ENCODE peak calls at places on chromosomes 4 and X, in four cellular contexts. K is Caco-2, G is adrenal gland, M is tibial nerve. L is an unnamed sample.

GRCh38 chr4:5635826-5636196 is 72.5 kb downstream of the EVC2 start:
- DNase-seq in M (no peak), G (no peak), K (no peak), L (no peak)

GRCh38 chr4:181536196-181536746 is 706.9 kb upstream of the TENM3 start:
- DNase-seq in G (no peak), M (no peak), K (no peak), L (no peak)

GRCh38 chr4:168504526-168504925 is 7.7 kb downstream of the PALLD start:
- DNase-seq in G (no peak), M (no peak), K (no peak), L (no peak)

GRCh38 chr4:164439037-164439436 is 314.9 kb upstream of the SMIM31 start:
- DNase-seq in M (no peak), G (no peak), K (no peak), L (no peak)

GRCh38 chr4:74433043-74433442 is 11.9 kb upstream of the AREG start:
- DNase-seq in M (no peak), G (no peak), K (no peak), L (no peak)

GRCh38 chr4:76251448-76252270 is at the start of gene FAM47E:
- DNase-seq in G (peak; percentile 85), K (peak; percentile 86), M (no peak), L (peak; percentile 80)

GRCh38 chrX:37060999-37061398 is 52.8 kb downstream of the FAM47C start:
- DNase-seq in K (no peak), M (no peak), G (peak; percentile 26), L (no peak)

GRCh38 chrX:17801431-17801830 is 59.7 kb downstream of the RAI2 start:
- DNase-seq in G (no peak), K (no peak), M (no peak), L (no peak)

GRCh38 chrX:38672646-38673045 is 111.3 kb downstream of the TSPAN7 start:
- DNase-seq in K (no peak), G (no peak), M (no peak), L (no peak)

GRCh38 chr4:146511381-146511780 is 10.4 kb downstream of the SLC10A7 start:
- DNase-seq in G (no peak), K (no peak), M (no peak), L (no peak)

GRCh38 chr4:162274354-162274753 is 110.6 kb upstream of the FSTL5 start:
- DNase-seq in M (no peak), K (no peak), G (peak; percentile 25), L (peak; percentile 49)

GRCh38 chr4:9812530-9813340 is 31.3 kb downstream of the DRD5 start:
- DNase-seq in K (no peak), M (no peak), G (no peak), L (no peak)

GRCh38 chr4:141329174-141329569 is 108.5 kb downstream of the ZNF330 start:
- DNase-seq in G (peak; percentile 11), M (no peak), K (no peak), L (no peak)

GRCh38 chr4:16118090-16118489 is 34.3 kb upstream of the PROM1 start:
- DNase-seq in M (no peak), G (no peak), K (no peak), L (no peak)

GRCh38 chrX:22163306-22163705 is 109.4 kb upstream of the CBLL2 start:
- DNase-seq in K (no peak), M (no peak), G (no peak), L (no peak)

GRCh38 chr4:29277381-29277780 is 1442.8 kb upstream of the PCDH7 start:
- DNase-seq in M (no peak), K (no peak), G (no peak), L (no peak)

GRCh38 chr4:68175562-68176155 is 46.0 kb upstream of the TMPRSS11F start:
- DNase-seq in G (peak; percentile 55), M (no peak), K (no peak), L (no peak)

GRCh38 chr4:14708574-14708973 is 293.7 kb upstream of the CPEB2 start:
- DNase-seq in K (no peak), M (no peak), G (no peak), L (no peak)

GRCh38 chrX:96683997-96684338 is 674 bp upstream of the DIAPH2 start:
- DNase-seq in G (no peak), K (no peak), M (no peak), L (no peak)

GRCh38 chr4:160127211-160127610 is 1024.3 kb downstream of the RAPGEF2 start:
- DNase-seq in G (no peak), K (no peak), M (no peak), L (no peak)

GRCh38 chr4:24517676-24518075 is 66.7 kb downstream of the DHX15 start:
- DNase-seq in M (no peak), G (no peak), K (no peak), L (no peak)

GRCh38 chr4:123352240-123352945 is 44.2 kb upstream of the SPRY1 start:
- DNase-seq in M (no peak), G (peak; percentile 17), K (no peak), L (no peak)

GRCh38 chrX:35439692-35440091 is 358.4 kb upstream of the MAGEB16 start:
- DNase-seq in G (no peak), M (no peak), K (no peak), L (no peak)

GRCh38 chrX:150507251-150507856 is 61.1 kb upstream of the MTM1 start:
- DNase-seq in M (no peak), G (peak; percentile 67), K (no peak), L (peak; percentile 71)

GRCh38 chr4:25088342-25088952 is 57.7 kb upstream of the LGI2 start:
- DNase-seq in M (no peak), G (no peak), K (no peak), L (peak; percentile 57)

GRCh38 chrX:101462892-101463291 is 22.4 kb upstream of the ARMCX4 start:
- DNase-seq in M (no peak), G (peak; percentile 38), K (no peak), L (no peak)

GRCh38 chrX:46140272-46140671 is 404.9 kb downstream of the ZNF674 start:
- DNase-seq in G (no peak), K (no peak), M (no peak), L (no peak)

GRCh38 chr4:41155194-41155830 is 59.0 kb downstream of the APBB2 start:
- DNase-seq in G (no peak), K (no peak), M (no peak), L (no peak)

GRCh38 chr4:3293410-3294391 is 880 bp downstream of the RGS12 start:
- DNase-seq in G (no peak), K (no peak), M (no peak), L (no peak)

GRCh38 chr4:76657443-76657842 is 222.4 kb downstream of the SHROOM3 start:
- DNase-seq in G (no peak), K (no peak), M (no peak), L (no peak)

GRCh38 chr4:97627785-97628184 is 515.5 kb downstream of the STPG2 start:
- DNase-seq in M (no peak), G (no peak), K (no peak), L (no peak)

GRCh38 chr4:95547708-95548471 is 883 bp downstream of the UNC5C start:
- DNase-seq in G (peak; percentile 55), K (no peak), M (no peak), L (peak; percentile 71)

GRCh38 chr4:30380404-30380998 is 339.7 kb upstream of the PCDH7 start:
- DNase-seq in K (peak; percentile 72), G (peak; percentile 47), M (no peak), L (no peak)

GRCh38 chrX:24777660-24778059 is 83.9 kb downstream of the POLA1 start:
- DNase-seq in K (no peak), G (no peak), M (no peak), L (no peak)

GRCh38 chr4:110621328-110621812 is 1.5 kb downstream of the PITX2 start:
- DNase-seq in M (no peak), G (no peak), K (no peak), L (no peak)
- H3K9me3 ChIP-seq in M (no peaks in the 10 kb centered on the region), G (no peaks in the 10 kb centered on the region), K (no peaks in the 10 kb centered on the region), L (peaks cover 6% of the 10 kb centered on the region)

GRCh38 chr4:184740965-184741364 is 7.1 kb upstream of the CENPU start:
- DNase-seq in G (no peak), M (no peak), K (no peak), L (no peak)
- TF ChIP-seq CTCF in G (no peak), M (no peak), K (no peak), L (no peak)

GRCh38 chr4:38673109-38673978 is 9.3 kb downstream of the KLF3 start:
- DNase-seq in G (no peak), K (peak; percentile 69), M (no peak), L (peak; percentile 78)

GRCh38 chr4:38677466-38677865 is 13.5 kb downstream of the KLF3 start:
- DNase-seq in K (no peak), G (no peak), M (no peak), L (no peak)

GRCh38 chr4:38674206-38675144 is 10.5 kb downstream of the KLF3 start:
- DNase-seq in K (peak; percentile 45), G (no peak), M (no peak), L (no peak)

GRCh38 chr4:38676986-38677385 is 13.0 kb downstream of the KLF3 start:
- DNase-seq in K (no peak), M (no peak), G (no peak), L (no peak)

GRCh38 chr4:38675167-38676121 is 11.4 kb downstream of the KLF3 start:
- DNase-seq in G (peak; percentile 88), K (peak; percentile 73), M (peak; percentile 82), L (peak; percentile 89)
- H3K4me1 ChIP-seq in G (peaks cover 70% of the 10 kb centered on the region), K (peaks cover 43% of the 10 kb centered on the region), M (peaks cover 74% of the 10 kb centered on the region), L (peaks cover 96% of the 10 kb centered on the region)

GRCh38 chrX:154602226-154602625 is 16.9 kb downstream of the CTAG1B start:
- DNase-seq in G (no peak), M (no peak), K (no peak), L (no peak)
- H3K9me3 ChIP-seq in G (no peaks in the 10 kb centered on the region), M (no peaks in the 10 kb centered on the region), K (no peaks in the 10 kb centered on the region), L (no peaks in the 10 kb centered on the region)

L was measured in tibial artery.